ENCODE peak calls at places on chromosomes 13 and 19, in eight cellular contexts. Z is fibroblast of pulmonary artery, M is hepatocyte, P is fibroblast of lung, O is adrenal gland, A is mucosa of descending colon, H is psoas muscle, Y is thyroid gland. L is an unnamed sample.

GRCh38 chr13:67192751-67193150 is 37.4 kb downstream of the PCDH9 start:
- DNase-seq in O (no peak), A (no peak), Z (no peak), Y (no peak), M (no peak), P (no peak), H (no peak), L (no peak)

GRCh38 chr13:42820450-42820849 is 39.1 kb downstream of the FAM216B start:
- DNase-seq in Y (no peak), H (no peak), Z (peak; percentile 63), A (no peak), P (peak; percentile 14), O (no peak), M (no peak), L (no peak)

GRCh38 chr13:26015276-26015934 is 36.4 kb downstream of the SHISA2 start:
- DNase-seq in Y (no peak), O (no peak), Z (no peak), H (no peak), M (no peak), A (no peak), P (no peak), L (no peak)

GRCh38 chr13:92175330-92175729 is 776.9 kb downstream of the GPC5 start:
- DNase-seq in Z (peak; percentile 87), M (peak; percentile 81), P (peak; percentile 80), Y (peak; percentile 4), H (no peak), O (no peak), A (no peak), L (peak; percentile 53)

GRCh38 chr13:78679329-78679728 is 20.4 kb upstream of the OBI1 start:
- DNase-seq in O (no peak), A (no peak), H (no peak), P (peak; percentile 52), Z (no peak), Y (no peak), M (no peak), L (no peak)

GRCh38 chr19:35977446-35978222 is 17.4 kb upstream of the SDHAF1 start:
- DNase-seq in O (no peak), M (no peak), A (no peak), P (no peak), H (no peak), Z (no peak), Y (no peak), L (no peak)

GRCh38 chr19:543912-544608 is at the start of gene GZMM:
- DNase-seq in H (no peak), P (no peak), O (no peak), Y (no peak), Z (no peak), M (no peak), A (peak; percentile 59), L (no peak)

GRCh38 chr13:102280366-102280765 is 121.5 kb downstream of the FGF14 start:
- DNase-seq in P (peak; percentile 19), A (no peak), M (no peak), O (no peak), Y (no peak), Z (no peak), H (no peak), L (no peak)

GRCh38 chr19:14003279-14004051 is 2.7 kb downstream of the RFX1 start:
- DNase-seq in O (no peak), H (no peak), P (no peak), A (no peak), Z (no peak), Y (no peak), M (no peak), L (no peak)

GRCh38 chr19:48491793-48492123 is 19.9 kb downstream of the LMTK3 start:
- DNase-seq in Z (no peak), A (peak; percentile 53), O (no peak), H (peak; percentile 49), Y (no peak), P (no peak), M (no peak), L (no peak)

GRCh38 chr19:6733338-6734095 is 3.9 kb downstream of the GPR108 start:
- DNase-seq in H (peak; percentile 54), P (no peak), Z (no peak), O (no peak), Y (no peak), M (no peak), A (peak; percentile 34), L (no peak)

GRCh38 chr19:14073925-14074838 is 1.6 kb downstream of the MISP3 start:
- DNase-seq in Y (peak; percentile 36), P (no peak), H (no peak), A (peak; percentile 83), Z (no peak), O (no peak), M (peak; percentile 62), L (peak; percentile 18)

GRCh38 chr19:39926170-39926755 is 8.2 kb downstream of the FCGBP start:
- DNase-seq in O (no peak), M (no peak), H (no peak), Y (no peak), A (no peak), P (no peak), Z (no peak), L (no peak)

GRCh38 chr19:7333198-7334118 is 15.3 kb upstream of the ARHGEF18 start:
- DNase-seq in H (no peak), Z (peak; percentile 77), Y (no peak), M (no peak), A (no peak), P (peak; percentile 14), O (peak; percentile 81), L (no peak)

GRCh38 chr13:98407575-98407974 is 169.3 kb downstream of the STK24 start:
- DNase-seq in P (no peak), Y (no peak), H (no peak), M (no peak), A (no peak), O (no peak), Z (no peak), L (no peak)

GRCh38 chr19:40398417-40399056 is 8.6 kb upstream of the HIPK4 start:
- DNase-seq in P (peak; percentile 55), H (no peak), Y (peak; percentile 71), O (no peak), A (peak; percentile 65), M (peak; percentile 50), Z (no peak), L (peak; percentile 57)

GRCh38 chr19:32098953-32099352 is 246.5 kb upstream of the ZNF507 start:
- DNase-seq in A (no peak), P (no peak), H (no peak), M (no peak), Z (no peak), O (no peak), Y (no peak), L (no peak)
- H3K4me3 ChIP-seq in A (no peak overlapping the region), P (no peak overlapping the region), H (no peak overlapping the region), M (no peak overlapping the region), Z (no peak overlapping the region), O (no peak overlapping the region), Y (no peak overlapping the region), L (no peak overlapping the region)

GRCh38 chr19:19224852-19225494 is 13.2 kb downstream of the NCAN start:
- DNase-seq in A (peak; percentile 88), M (peak; percentile 84), H (peak; percentile 67), P (no peak), Z (peak; percentile 61), Y (peak; percentile 79), O (peak; percentile 84), L (peak; percentile 41)
- TF ChIP-seq CTCF in A (peak; percentile 54), M (peak; percentile 52), H (peak; percentile 49), P (peak; percentile 60), Z (peak; percentile 49), Y (peak; percentile 78), O (peak; percentile 70), L (peak; percentile 55)

GRCh38 chr19:11091343-11092153 is 2.3 kb downstream of the LDLR start:
- DNase-seq in H (peak; percentile 59), M (peak; percentile 79), Z (peak; percentile 96), P (peak; percentile 99), O (peak; percentile 80), Y (no peak), A (peak; percentile 68), L (peak; percentile 77)

GRCh38 chr19:11088508-11089253 is 582 bp upstream of the LDLR start:
- DNase-seq in Z (no peak), M (peak; percentile 26), Y (no peak), H (no peak), A (no peak), P (no peak), O (no peak), L (no peak)

GRCh38 chr19:11090264-11091032 is 1.2 kb downstream of the LDLR start:
- DNase-seq in H (peak; percentile 97), A (peak; percentile 98), M (peak; percentile 98), O (peak; percentile 99), Z (peak; percentile 95), Y (peak; percentile 99), P (peak; percentile 95), L (peak; percentile 95)

GRCh38 chr19:11089254-11090013 is at the start of gene LDLR:
- DNase-seq in O (peak; percentile 97), Y (peak; percentile 74), M (peak; percentile 96), H (peak; percentile 80), A (peak; percentile 89), P (peak; percentile 92), Z (peak; percentile 97), L (peak; percentile 97)

DNA sequence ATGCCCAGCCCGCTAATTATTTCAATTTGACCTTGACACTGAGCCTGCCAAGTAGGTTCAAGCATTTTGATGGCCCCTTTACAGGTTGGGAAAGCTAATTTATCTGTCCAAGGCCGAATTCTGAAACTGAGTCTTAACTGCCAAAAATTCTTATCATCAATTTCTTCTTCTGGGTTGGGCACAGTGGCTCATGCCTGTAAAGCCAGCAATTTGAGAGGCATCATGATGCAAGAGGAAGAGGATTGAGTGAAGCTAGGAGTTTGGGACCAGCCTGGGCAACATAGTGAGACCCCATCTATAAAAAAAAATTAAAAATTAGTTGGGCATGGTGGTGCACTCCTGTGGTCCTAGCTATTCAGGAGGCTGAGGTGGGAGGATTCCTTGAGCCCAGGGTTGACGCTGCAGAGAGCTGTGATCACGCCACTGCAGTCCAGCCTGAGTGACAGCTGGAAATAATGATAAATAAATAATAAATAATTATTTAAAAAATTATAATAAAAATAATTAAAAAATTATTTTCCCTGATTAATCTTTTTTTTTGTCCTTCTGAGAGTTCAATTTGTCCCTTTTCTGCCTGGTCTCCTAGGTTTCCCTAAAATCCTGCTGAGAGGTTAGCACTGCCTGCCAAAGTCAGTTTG is 1.3 kb upstream of the LDLR start:
- DNase-seq in A (no peak), O (no peak), Z (no peak), Y (no peak), P (no peak), M (no peak), H (no peak), L (no peak)
- H3K4me3 ChIP-seq in A (no peak overlapping the region), O (no peak overlapping the region), Z (peak overlapping the region; percentile 97), Y (no peak overlapping the region), P (peak overlapping the region; percentile 82), M (no peak overlapping the region), H (no peak overlapping the region), L (peak overlapping the region; percentile 76)

DNA sequence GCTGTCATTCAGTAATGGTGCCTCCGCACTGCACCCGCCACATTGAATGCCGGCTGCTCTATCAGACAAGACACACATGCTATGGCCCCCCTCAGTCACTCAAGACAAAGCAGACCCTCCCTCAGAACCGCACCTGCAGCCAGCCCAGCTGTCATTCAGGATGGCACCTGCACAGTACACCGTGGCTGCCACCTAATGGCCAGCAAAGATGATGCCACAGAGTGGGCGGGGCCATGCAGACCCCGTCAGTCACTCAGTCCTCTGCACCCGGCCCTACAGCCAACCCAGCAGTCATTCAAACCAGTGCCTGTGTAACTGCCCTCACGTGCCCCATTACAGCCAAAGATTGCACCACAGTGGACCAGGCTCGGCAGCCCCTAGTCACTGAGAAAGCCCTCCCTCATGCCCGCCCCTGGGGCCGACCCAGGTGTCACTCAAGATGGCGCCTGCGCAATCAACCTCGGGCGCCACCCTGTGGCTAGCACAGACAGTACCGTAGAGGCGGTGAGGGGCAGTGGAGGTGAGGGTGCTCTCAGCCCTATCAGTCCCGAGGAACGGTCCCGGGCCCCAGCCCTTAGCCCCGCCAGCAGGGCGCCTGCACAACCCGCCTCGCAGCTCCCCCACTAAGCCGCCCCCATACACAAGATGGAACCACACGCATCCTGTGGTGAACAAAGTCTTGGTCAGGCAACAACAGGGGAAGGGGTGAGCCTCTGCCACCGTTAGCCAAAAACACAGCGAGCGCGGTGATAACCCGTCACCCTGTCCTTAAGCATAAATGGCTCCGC is 2.4 kb downstream of the PEG3 start:
- DNase-seq in A (peak; percentile 31), O (peak; percentile 85), M (no peak), Y (peak; percentile 83), H (peak; percentile 78), Z (peak; percentile 32), P (no peak), L (peak; percentile 53)
- TF ChIP-seq CTCF in A (no peak), O (peak; percentile 46), M (no peak), Y (peak; percentile 35), H (peak; percentile 39), Z (no peak), P (no peak), L (no peak)

L was measured in foreskin fibroblast.